ENCODE peak calls at places on chromosomes 7 and 10, in seven cellular contexts. I is tibial artery, H is kidney epithelial cell, K is choroid plexus epithelial cell, C is GM23248, S is IMR-90, D is brain microvascular endothelial cell. M is an unnamed sample.

GRCh38 chr10:61992059-61992460 is 90.6 kb downstream of the ARID5B start:
- DNase-seq in K (peak), C (peak), I (no peak), S (peak), D (peak), H (no peak), M (no peak)

GRCh38 chr7:50317221-50317678 is 12.7 kb downstream of the IKZF1 start:
- DNase-seq in H (no peak), S (no peak), I (no peak), D (no peak), K (no peak), C (no peak), M (no peak)

GRCh38 chr7:130971297-130971696 is 237.3 kb upstream of the KLF14 start:
- DNase-seq in K (no peak), S (no peak), C (no peak), I (no peak), D (no peak), H (no peak), M (no peak)

GRCh38 chr10:16360001-16360400 is 76.8 kb upstream of the PTER start:
- DNase-seq in K (no peak), D (no peak), C (no peak), H (no peak), S (no peak), I (no peak), M (no peak)

GRCh38 chr10:62851449-62851848 is 35.3 kb upstream of the EGR2 start:
- DNase-seq in C (peak), K (peak), D (no peak), H (no peak), S (peak), I (no peak), M (no peak)

GRCh38 chr7:23654508-23654907 is 25.5 kb upstream of the FAM221A start:
- DNase-seq in H (no peak), K (peak), I (no peak), S (peak), C (peak), D (peak), M (no peak)

GRCh38 chr10:103852856-103853255 is 2.5 kb downstream of the SH3PXD2A start:
- DNase-seq in D (no peak), S (peak), H (no peak), K (no peak), C (peak), I (peak), M (no peak)

GRCh38 chr10:92239185-92239599 is 51.7 kb downstream of the CPEB3 start:
- DNase-seq in I (no peak), D (no peak), C (no peak), K (peak), S (no peak), H (no peak), M (no peak)

GRCh38 chr7:133155642-133156041 is 73.8 kb upstream of the CHCHD3 start:
- DNase-seq in S (no peak), H (no peak), I (no peak), K (no peak), C (no peak), D (no peak), M (no peak)

GRCh38 chr10:43138757-43139241 is 554 bp downstream of the CSGALNACT2 start:
- DNase-seq in K (peak), I (no peak), H (no peak), C (peak), D (peak), S (peak), M (no peak)

GRCh38 chr7:159012353-159013069 is 132.2 kb downstream of the VIPR2 start:
- DNase-seq in K (peak), H (no peak), C (peak), I (peak), S (no peak), D (no peak), M (no peak)

GRCh38 chr7:17474724-17475344 is 176.4 kb downstream of the AHR start:
- DNase-seq in K (no peak), D (no peak), S (no peak), H (no peak), C (no peak), I (no peak), M (no peak)

GRCh38 chr10:44706745-44707144 is 204.4 kb upstream of the TMEM72 start:
- DNase-seq in H (peak), S (peak), I (no peak), C (peak), D (peak), K (peak), M (no peak)

GRCh38 chr7:80876894-80877414 is 41.9 kb downstream of the SEMA3C start:
- DNase-seq in S (peak), C (peak), K (no peak), I (no peak), D (no peak), H (no peak), M (no peak)

GRCh38 chr10:68813554-68813953 is 13.8 kb upstream of the STOX1 start:
- DNase-seq in S (no peak), C (no peak), K (no peak), I (no peak), D (no peak), H (no peak), M (no peak)

GRCh38 chr7:26038201-26038990 is 113.6 kb upstream of the NFE2L3 start:
- DNase-seq in D (no peak), I (no peak), S (no peak), H (no peak), K (no peak), C (no peak), M (no peak)

GRCh38 chr7:81180573-81180972 is 261.7 kb upstream of the SEMA3C start:
- DNase-seq in I (no peak), C (no peak), D (no peak), S (no peak), K (no peak), H (no peak), M (no peak)

GRCh38 chr10:112296908-112297331 is 13.7 kb downstream of the TECTB start:
- DNase-seq in I (no peak), C (no peak), D (no peak), S (no peak), K (peak), H (no peak), M (no peak)

GRCh38 chr10:114810926-114811325 is 10.7 kb upstream of the FHIP2A start:
- DNase-seq in D (no peak), C (no peak), H (no peak), K (no peak), I (no peak), S (no peak), M (no peak)

GRCh38 chr10:112587709-112588108 is 140.7 kb downstream of the VTI1A start:
- DNase-seq in K (peak), I (no peak), C (peak), H (no peak), D (no peak), S (peak), M (no peak)

GRCh38 chr10:4723860-4724259 is 102.1 kb upstream of the AKR1E2 start:
- DNase-seq in K (no peak), C (no peak), H (no peak), D (no peak), S (no peak), I (no peak), M (no peak)

GRCh38 chr10:4720463-4720862 is 105.5 kb upstream of the AKR1E2 start:
- DNase-seq in C (no peak), S (peak), I (no peak), D (no peak), K (peak), H (no peak), M (no peak)

GRCh38 chr10:4721994-4722753 is 103.8 kb upstream of the AKR1E2 start:
- DNase-seq in K (peak), C (peak), I (no peak), S (peak), H (no peak), D (peak), M (no peak)

GRCh38 chr10:4730998-4731397 is 95.0 kb upstream of the AKR1E2 start:
- DNase-seq in I (no peak), C (no peak), D (no peak), K (no peak), S (no peak), H (no peak), M (no peak)

GRCh38 chr10:4725917-4726606 is 99.9 kb upstream of the AKR1E2 start:
- DNase-seq in K (peak), C (peak), I (no peak), S (peak), D (no peak), H (peak), M (no peak)
- H3K4me3 ChIP-seq in K (no peak), C (peak), I (no peak), S (no peak), D (no peak), H (no peak), M (no peak)

GRCh38 chr10:93566435-93567276 is at the start of gene FFAR4:
- DNase-seq in S (no peak), H (no peak), D (no peak), I (peak), C (peak), K (no peak), M (no peak)
- H3K4me3 ChIP-seq in S (no peak), H (no peak), D (no peak), I (peak), C (no peak), K (no peak), M (peak)

GRCh38 chr10:21135396-21135973 is 238.4 kb upstream of the NEBL start:
- DNase-seq in K (peak), I (no peak), C (no peak), H (no peak), D (no peak), S (no peak), M (no peak)
- H3K4me3 ChIP-seq in K (no peak), I (no peak), C (no peak), H (no peak), D (no peak), S (no peak), M (no peak)

GRCh38 chr10:34814228-34815173 is 595 bp downstream of the PARD3 start:
- DNase-seq in K (no peak), H (no peak), I (no peak), D (no peak), S (peak), C (peak), M (no peak)

GRCh38 chr10:34815174-34816066 is at the start of gene PARD3:
- DNase-seq in D (no peak), I (peak), S (peak), C (peak), K (peak), H (no peak), M (no peak)

GRCh38 chr10:34817586-34817985 is 2.5 kb upstream of the PARD3 start:
- DNase-seq in I (no peak), H (no peak), S (no peak), D (no peak), K (no peak), C (no peak), M (no peak)

GRCh38 chr10:34817054-34817453 is 2.0 kb upstream of the PARD3 start:
- DNase-seq in C (no peak), K (no peak), D (no peak), S (no peak), I (no peak), H (no peak), M (no peak)

GRCh38 chr10:34816067-34817002 is 1.2 kb upstream of the PARD3 start:
- DNase-seq in H (no peak), D (no peak), I (no peak), S (peak), C (peak), K (peak), M (no peak)
- H3K4me3 ChIP-seq in H (peak), D (peak), I (peak), S (peak), C (peak), K (peak), M (peak)

GRCh38 chr7:101177644-101178043 is 2.4 kb downstream of the NAT16 start:
- DNase-seq in D (no peak), S (no peak), K (no peak), H (no peak), I (no peak), C (no peak), M (no peak)

GRCh38 chr7:101179780-101180755 is at the start of gene NAT16:
- DNase-seq in D (no peak), S (no peak), K (no peak), C (no peak), H (no peak), I (no peak), M (no peak)

GRCh38 chr7:101175664-101176063 is 4.4 kb downstream of the NAT16 start:
- DNase-seq in K (no peak), D (no peak), S (no peak), C (no peak), I (no peak), H (no peak), M (no peak)

GRCh38 chr7:101174322-101174854 is 5.7 kb downstream of the NAT16 start:
- DNase-seq in K (no peak), S (no peak), C (no peak), D (no peak), I (no peak), H (no peak), M (no peak)

GRCh38 chr7:101179117-101179779 is 845 bp downstream of the NAT16 start:
- DNase-seq in S (no peak), H (no peak), C (no peak), K (no peak), I (no peak), D (no peak), M (no peak)
- H3K4me3 ChIP-seq in S (no peak), H (no peak), C (no peak), K (no peak), I (no peak), D (no peak), M (peak)

M was measured in dorsolateral prefrontal cortex.